ENCODE peak calls at places on chromosomes 7 and 10, in four cellular contexts. A is IMR-90, Y is H9, B is H1. P is an unnamed sample.

GRCh38 chr7:103936558-103936957 is 52.9 kb downstream of the RELN start:
- DNase-seq in A (no peak), Y (no peak), B (no peak), P (no peak)

GRCh38 chr7:80225361-80225760 is 90.7 kb downstream of the GNAI1 start:
- DNase-seq in A (no peak), Y (no peak), B (no peak), P (no peak)

GRCh38 chr10:30048768-30049507 is 10.4 kb downstream of the JCAD start:
- DNase-seq in A (no peak), Y (no peak), B (no peak), P (no peak)

GRCh38 chr7:26369519-26370385 is 78.1 kb downstream of the SNX10 start:
- DNase-seq in A (peak; percentile 43), Y (no peak), B (no peak), P (no peak)

GRCh38 chr10:13328126-13328525 is 20.0 kb downstream of the SEPHS1 start:
- DNase-seq in A (no peak), Y (no peak), B (no peak), P (no peak)

GRCh38 chr10:132349766-132350165 is 17.8 kb downstream of the LRRC27 start:
- DNase-seq in A (no peak), Y (no peak), B (no peak), P (no peak)

GRCh38 chr7:43141091-43141490 is 28.6 kb downstream of the HECW1 start:
- DNase-seq in A (no peak), Y (peak; percentile 86), B (peak; percentile 65), P (peak; percentile 68)

GRCh38 chr10:92965314-92965713 is 95.3 kb upstream of the CYP26C1 start:
- DNase-seq in A (peak; percentile 73), Y (no peak), B (no peak), P (peak; percentile 52)

GRCh38 chr7:8751557-8752231 is 318.3 kb downstream of the NXPH1 start:
- DNase-seq in A (no peak), Y (no peak), B (no peak), P (no peak)

GRCh38 chr7:131605280-131605878 is 49.0 kb upstream of the PODXL start:
- DNase-seq in A (no peak), Y (peak; percentile 89), B (peak; percentile 75), P (peak; percentile 92)

GRCh38 chr10:19832624-19833507 is 16.6 kb downstream of the PLXDC2 start:
- DNase-seq in A (no peak), Y (peak; percentile 46), B (no peak), P (peak; percentile 68)

GRCh38 chr7:29363636-29364425 is 169.3 kb downstream of the CHN2 start:
- DNase-seq in A (no peak), Y (no peak), B (no peak), P (no peak)

GRCh38 chr7:10022957-10023356 is 950.7 kb upstream of the PHF14 start:
- DNase-seq in A (no peak), Y (peak; percentile 41), B (no peak), P (peak; percentile 77)

GRCh38 chr10:98848361-98848760 is 387.3 kb downstream of the HPSE2 start:
- DNase-seq in A (no peak), Y (no peak), B (no peak), P (no peak)

GRCh38 chr10:4407783-4408182 is 418.2 kb upstream of the AKR1E2 start:
- DNase-seq in A (peak; percentile 85), Y (no peak), B (no peak), P (peak; percentile 11)

GRCh38 chr7:79531116-79531515 is 77.6 kb upstream of the MAGI2 start:
- DNase-seq in A (no peak), Y (no peak), B (no peak), P (no peak)

GRCh38 chr7:4085937-4086691 is 596.0 kb upstream of the FOXK1 start:
- DNase-seq in A (no peak), Y (no peak), B (no peak), P (no peak)

GRCh38 chr7:27192546-27193334 is 7.2 kb downstream of the HOXA13 start:
- DNase-seq in A (no peak), Y (peak; percentile 30), B (peak; percentile 68), P (no peak)

GRCh38 chr10:72356987-72357386 is 2.3 kb upstream of the DNAJB12 start:
- DNase-seq in A (no peak), Y (no peak), B (no peak), P (no peak)

GRCh38 chr10:43251664-43252165 is 15.2 kb downstream of the RASGEF1A start:
- DNase-seq in A (no peak), Y (peak; percentile 23), B (no peak), P (no peak)

GRCh38 chr10:35712486-35712885 is 70.4 kb upstream of the FZD8 start:
- DNase-seq in A (no peak), Y (no peak), B (no peak), P (no peak)

GRCh38 chr7:101294039-101294831 is 27.4 kb downstream of the IFT22 start:
- DNase-seq in A (no peak), Y (peak; percentile 97), B (peak; percentile 82), P (peak; percentile 93)

GRCh38 chr10:30583778-30584415 is 45.7 kb downstream of the LYZL2 start:
- DNase-seq in A (peak; percentile 77), Y (no peak), B (no peak), P (no peak)

GRCh38 chr7:44072364-44073231 is 7.2 kb upstream of the PGAM2 start:
- DNase-seq in A (peak; percentile 84), Y (peak; percentile 80), B (peak; percentile 76), P (peak; percentile 83)

GRCh38 chr10:113802997-113803396 is 50.9 kb downstream of the DCLRE1A start:
- DNase-seq in A (peak; percentile 2), Y (no peak), B (no peak), P (no peak)

GRCh38 chr7:37336259-37336658 is 112.4 kb downstream of the ELMO1 start:
- DNase-seq in A (no peak), Y (no peak), B (no peak), P (no peak)

GRCh38 chr10:73887038-73888015 is 13.0 kb upstream of the CAMK2G start:
- DNase-seq in A (peak; percentile 86), Y (no peak), B (no peak), P (peak; percentile 65)

GRCh38 chr10:130455111-130455695 is 319.0 kb downstream of the GLRX3 start:
- DNase-seq in A (no peak), Y (peak; percentile 10), B (no peak), P (no peak)

GRCh38 chr7:137656227-137656849 is 190.4 kb downstream of the DGKI start:
- DNase-seq in A (peak; percentile 79), Y (peak; percentile 63), B (peak; percentile 89), P (peak; percentile 73)

GRCh38 chr7:17144313-17144712 is 154.1 kb upstream of the AHR start:
- DNase-seq in A (peak; percentile 46), Y (no peak), B (no peak), P (no peak)

GRCh38 chr10:48514263-48514662 is 90.6 kb downstream of the ARHGAP22 start:
- DNase-seq in A (no peak), Y (no peak), B (no peak), P (no peak)
- H4K5ac ChIP-seq in A (no peak overlapping the region), Y (no peak overlapping the region), B (no peak overlapping the region), P (no peak overlapping the region)

GRCh38 chr7:30681262-30682130 is 760 bp downstream of the CRHR2 start:
- DNase-seq in A (no peak), Y (peak; percentile 67), B (peak; percentile 73), P (peak; percentile 81)

GRCh38 chr7:30683306-30683705 is 1.1 kb upstream of the CRHR2 start:
- DNase-seq in A (no peak), Y (no peak), B (no peak), P (no peak)

GRCh38 chr7:30678805-30679204 is 3.5 kb downstream of the CRHR2 start:
- DNase-seq in A (no peak), Y (no peak), B (no peak), P (no peak)

GRCh38 chr7:30682131-30683083 is at the start of gene CRHR2:
- DNase-seq in A (no peak), Y (peak; percentile 70), B (peak; percentile 81), P (no peak)

DNA sequence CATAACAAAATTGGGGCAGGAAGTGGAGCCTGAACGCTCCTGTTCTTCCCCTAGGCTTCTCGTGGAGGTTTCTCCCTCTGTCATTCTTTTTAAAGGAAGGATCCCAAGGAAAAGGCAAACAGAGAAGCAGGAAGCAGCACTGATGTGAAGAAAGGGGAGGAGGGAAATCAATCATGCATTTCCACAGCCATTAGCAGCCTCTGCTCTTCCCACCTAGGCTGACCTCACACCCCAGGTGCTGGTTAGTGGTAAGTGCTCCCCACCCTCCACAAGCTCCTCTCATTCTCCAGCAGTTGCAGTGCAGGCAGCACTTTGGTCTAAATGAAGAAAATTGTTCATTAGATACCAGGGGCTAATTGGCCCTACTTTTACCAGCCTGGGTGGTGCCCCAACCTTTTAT is 2.6 kb downstream of the CRHR2 start:
- DNase-seq in A (no peak), Y (no peak), B (no peak), P (no peak)
- H4K5ac ChIP-seq in A (no peak overlapping the region), Y (no peak overlapping the region), B (no peak overlapping the region), P (no peak overlapping the region)

GRCh38 chr10:58991842-58992241 is 184.6 kb upstream of the PHYHIPL start:
- DNase-seq in A (no peak), Y (no peak), B (no peak), P (no peak)
- H4K5ac ChIP-seq in A (no peak overlapping the region), Y (no peak overlapping the region), B (no peak overlapping the region), P (no peak overlapping the region)

GRCh38 chr10:101956105-101956504 is 99.9 kb downstream of the ARMH3 start:
- DNase-seq in A (no peak), Y (no peak), B (no peak), P (no peak)
- H4K5ac ChIP-seq in A (no peak overlapping the region), Y (no peak overlapping the region), B (no peak overlapping the region), P (no peak overlapping the region)

GRCh38 chr10:50515420-50515819 is 108.3 kb downstream of the SGMS1 start:
- DNase-seq in A (no peak), Y (no peak), B (no peak), P (no peak)
- H4K5ac ChIP-seq in A (no peak overlapping the region), Y (no peak overlapping the region), B (no peak overlapping the region), P (no peak overlapping the region)

GRCh38 chr10:102289840-102290239 is 44.5 kb downstream of the GBF1 start:
- DNase-seq in A (no peak), Y (no peak), B (no peak), P (no peak)

GRCh38 chr10:102285134-102285533 is 39.8 kb downstream of the GBF1 start:
- DNase-seq in A (no peak), Y (no peak), B (no peak), P (no peak)

GRCh38 chr10:102287538-102287937 is 42.2 kb downstream of the GBF1 start:
- DNase-seq in A (no peak), Y (no peak), B (no peak), P (no peak)

GRCh38 chr10:102289356-102289755 is 44.0 kb downstream of the GBF1 start:
- DNase-seq in A (no peak), Y (no peak), B (no peak), P (no peak)

DNA sequence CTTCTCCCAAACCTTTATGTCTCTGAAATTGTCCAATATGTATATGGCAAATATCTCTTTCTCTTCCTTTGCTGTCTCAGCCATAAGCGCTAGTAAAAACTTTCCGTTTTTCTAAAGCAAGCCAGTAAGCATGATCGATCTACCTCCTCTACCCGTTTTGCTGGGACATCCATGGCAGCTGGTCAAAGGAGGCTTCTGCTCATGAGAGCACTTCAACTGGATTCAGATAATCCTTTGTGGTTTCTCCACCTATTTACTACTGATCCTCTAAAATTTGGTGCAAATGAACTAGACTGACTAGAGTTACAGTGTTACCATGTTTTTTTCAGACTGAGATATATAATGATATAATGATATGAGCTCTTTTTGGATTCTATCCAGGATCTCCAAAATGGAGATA is 42.7 kb downstream of the GBF1 start:
- DNase-seq in A (no peak), Y (no peak), B (no peak), P (no peak)
- H4K5ac ChIP-seq in A (no peak overlapping the region), Y (no peak overlapping the region), B (no peak overlapping the region), P (no peak overlapping the region)

P was measured in mesendoderm.